ENCODE peak calls at places on chromosomes 12 and 14, in four cellular contexts. One of them, this sample, is unnamed.
A peak's percentile ranks its signal among the peaks of the same experiment; 100 is the strongest.

GRCh38 chr12:111442301-111443045 is 36.8 kb downstream of the SH2B3 start:
- DNase-seq in IMR-90: no peak
- DNase-seq in HepG2: no peak
- DNase-seq in K562: no peak
- DNase-seq in this sample: no peak

GRCh38 chr14:56170877-56171422 is 52.7 kb downstream of the PELI2 start:
- DNase-seq in K562: no peak
- DNase-seq in IMR-90: no peak
- DNase-seq in HepG2: no peak
- DNase-seq in this sample: no peak

GRCh38 chr12:25681580-25681979 is 128.5 kb upstream of the LMNTD1 start:
- DNase-seq in IMR-90: peak; percentile 19
- DNase-seq in K562: no peak
- DNase-seq in HepG2: no peak
- DNase-seq in this sample: no peak

GRCh38 chr12:22380029-22380428 is 45.5 kb upstream of the ST8SIA1 start:
- DNase-seq in HepG2: no peak
- DNase-seq in IMR-90: no peak
- DNase-seq in K562: peak; percentile 18
- DNase-seq in this sample: no peak

GRCh38 chr12:96036765-96037455 is 1.5 kb upstream of the LTA4H start:
- DNase-seq in K562: no peak
- DNase-seq in HepG2: no peak
- DNase-seq in IMR-90: peak; percentile 82
- DNase-seq in this sample: no peak

GRCh38 chr12:27965411-27965810 is 7.1 kb downstream of the PTHLH start:
- DNase-seq in HepG2: no peak
- DNase-seq in IMR-90: peak; percentile 63
- DNase-seq in K562: no peak
- DNase-seq in this sample: no peak

GRCh38 chr12:68919581-68920239 is 13.3 kb downstream of the CPM start:
- DNase-seq in IMR-90: no peak
- DNase-seq in HepG2: no peak
- DNase-seq in K562: no peak
- DNase-seq in this sample: no peak

GRCh38 chr12:116916714-116917114 is 6.0 kb downstream of the FBXW8 start:
- DNase-seq in IMR-90: peak; percentile 84
- DNase-seq in K562: peak; percentile 76
- DNase-seq in HepG2: peak; percentile 95
- DNase-seq in this sample: peak; percentile 51

GRCh38 chr14:103522028-103522581 is 525 bp downstream of the CKB start:
- DNase-seq in HepG2: no peak
- DNase-seq in K562: no peak
- DNase-seq in IMR-90: no peak
- DNase-seq in this sample: no peak

GRCh38 chr14:89027097-89027740 is 202.8 kb downstream of the TTC8 start:
- DNase-seq in HepG2: peak; percentile 21
- DNase-seq in K562: peak; percentile 72
- DNase-seq in IMR-90: peak; percentile 33
- DNase-seq in this sample: no peak

GRCh38 chr14:72545411-72546311 is 348.2 kb downstream of the DPF3 start:
- DNase-seq in K562: no peak
- DNase-seq in HepG2: no peak
- DNase-seq in IMR-90: no peak
- DNase-seq in this sample: no peak

GRCh38 chr12:104064842-104065441 is 611 bp downstream of the HCFC2 start:
- DNase-seq in K562: peak; percentile 35
- DNase-seq in IMR-90: no peak
- DNase-seq in HepG2: no peak
- DNase-seq in this sample: no peak

GRCh38 chr14:63952933-63953437 is 100.2 kb downstream of the SYNE2 start:
- DNase-seq in K562: no peak
- DNase-seq in HepG2: no peak
- DNase-seq in IMR-90: peak; percentile 37
- DNase-seq in this sample: no peak

GRCh38 chr14:89032086-89032649 is 207.7 kb downstream of the TTC8 start:
- DNase-seq in K562: peak; percentile 23
- DNase-seq in HepG2: no peak
- DNase-seq in IMR-90: no peak
- DNase-seq in this sample: no peak

GRCh38 chr14:96119947-96120346 is 80.8 kb downstream of the C14orf132 start:
- DNase-seq in IMR-90: peak; percentile 43
- DNase-seq in K562: no peak
- DNase-seq in HepG2: no peak
- DNase-seq in this sample: no peak

GRCh38 chr12:6343518-6343917 is 1.6 kb upstream of the TNFRSF1A start:
- DNase-seq in K562: peak; percentile 36
- DNase-seq in IMR-90: no peak
- DNase-seq in HepG2: no peak
- DNase-seq in this sample: no peak

GRCh38 chr14:93076755-93077154 is 39.0 kb downstream of the ITPK1 start:
- DNase-seq in IMR-90: no peak
- DNase-seq in K562: no peak
- DNase-seq in HepG2: no peak
- DNase-seq in this sample: no peak

GRCh38 chr14:77158175-77158908 is 16.8 kb upstream of the ZDHHC22 start:
- DNase-seq in IMR-90: peak; percentile 71
- DNase-seq in K562: peak; percentile 51
- DNase-seq in HepG2: no peak
- DNase-seq in this sample: no peak

GRCh38 chr14:24368562-24369252 is 723 bp downstream of the NFATC4 start:
- DNase-seq in IMR-90: peak; percentile 74
- DNase-seq in K562: peak; percentile 42
- DNase-seq in HepG2: no peak
- DNase-seq in this sample: no peak

GRCh38 chr12:69000540-69001243 is 67.7 kb upstream of the CPM start:
- DNase-seq in HepG2: no peak
- DNase-seq in K562: no peak
- DNase-seq in IMR-90: peak; percentile 70
- DNase-seq in this sample: no peak

GRCh38 chr12:130280226-130280625 is 57.5 kb upstream of the PIWIL1 start:
- DNase-seq in IMR-90: no peak
- DNase-seq in HepG2: no peak
- DNase-seq in K562: no peak
- DNase-seq in this sample: no peak

GRCh38 chr12:103793512-103794045 is 47.5 kb downstream of the NT5DC3 start:
- DNase-seq in K562: no peak
- DNase-seq in IMR-90: no peak
- DNase-seq in HepG2: no peak
- DNase-seq in this sample: no peak

GRCh38 chr14:95380350-95381042 is 60.8 kb upstream of the CLMN start:
- DNase-seq in HepG2: no peak
- DNase-seq in K562: peak; percentile 56
- DNase-seq in IMR-90: no peak
- DNase-seq in this sample: no peak

GRCh38 chr12:93784339-93785086 is 107.3 kb downstream of the CRADD start:
- DNase-seq in HepG2: peak; percentile 25
- DNase-seq in K562: peak; percentile 45
- DNase-seq in IMR-90: peak; percentile 76
- DNase-seq in this sample: no peak

GRCh38 chr14:21669284-21669683 is 4.3 kb downstream of the OR4E1 start:
- DNase-seq in IMR-90: no peak
- DNase-seq in HepG2: peak; percentile 18
- DNase-seq in K562: no peak
- DNase-seq in this sample: no peak

GRCh38 chr12:124998705-124999104 is 5.3 kb downstream of the BRI3BP start:
- DNase-seq in K562: no peak
- DNase-seq in IMR-90: no peak
- DNase-seq in HepG2: no peak
- DNase-seq in this sample: no peak
- H4K20me1 ChIP-seq in K562: no peaks in the 10 kb centered on the region
- H4K20me1 ChIP-seq in IMR-90: no peaks in the 10 kb centered on the region
- H4K20me1 ChIP-seq in HepG2: peaks cover 8% of the 10 kb centered on the region
- H4K20me1 ChIP-seq in this sample: no peaks in the 10 kb centered on the region

DNA sequence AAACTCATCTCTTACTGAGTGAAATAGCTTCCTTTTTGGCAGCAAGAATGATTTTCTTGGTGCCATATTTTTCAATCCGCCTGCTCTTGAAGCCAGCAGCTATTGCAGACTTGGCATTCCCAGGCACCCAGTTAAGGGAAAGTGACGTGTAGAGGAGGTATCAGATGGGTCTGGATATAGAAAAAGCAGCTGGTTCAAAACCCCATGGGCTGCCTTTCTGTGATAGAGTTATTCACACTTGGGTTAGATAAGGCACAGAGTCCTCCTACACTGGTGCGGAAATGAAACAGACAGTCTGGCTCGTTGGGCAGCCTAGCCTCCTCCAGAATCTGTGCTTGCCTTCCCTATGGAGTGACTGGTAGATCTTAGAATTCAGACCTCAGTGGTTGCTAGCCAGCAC is 62.2 kb downstream of the PTPN11 start:
- DNase-seq in K562: no peak
- DNase-seq in IMR-90: no peak
- DNase-seq in HepG2: no peak
- DNase-seq in this sample: no peak
- TF ChIP-seq BHLHE40 in K562: no peak
- TF ChIP-seq BHLHE40 in IMR-90: no peak
- TF ChIP-seq BHLHE40 in HepG2: no peak
- TF ChIP-seq BHLHE40 in this sample: no peak

DNA sequence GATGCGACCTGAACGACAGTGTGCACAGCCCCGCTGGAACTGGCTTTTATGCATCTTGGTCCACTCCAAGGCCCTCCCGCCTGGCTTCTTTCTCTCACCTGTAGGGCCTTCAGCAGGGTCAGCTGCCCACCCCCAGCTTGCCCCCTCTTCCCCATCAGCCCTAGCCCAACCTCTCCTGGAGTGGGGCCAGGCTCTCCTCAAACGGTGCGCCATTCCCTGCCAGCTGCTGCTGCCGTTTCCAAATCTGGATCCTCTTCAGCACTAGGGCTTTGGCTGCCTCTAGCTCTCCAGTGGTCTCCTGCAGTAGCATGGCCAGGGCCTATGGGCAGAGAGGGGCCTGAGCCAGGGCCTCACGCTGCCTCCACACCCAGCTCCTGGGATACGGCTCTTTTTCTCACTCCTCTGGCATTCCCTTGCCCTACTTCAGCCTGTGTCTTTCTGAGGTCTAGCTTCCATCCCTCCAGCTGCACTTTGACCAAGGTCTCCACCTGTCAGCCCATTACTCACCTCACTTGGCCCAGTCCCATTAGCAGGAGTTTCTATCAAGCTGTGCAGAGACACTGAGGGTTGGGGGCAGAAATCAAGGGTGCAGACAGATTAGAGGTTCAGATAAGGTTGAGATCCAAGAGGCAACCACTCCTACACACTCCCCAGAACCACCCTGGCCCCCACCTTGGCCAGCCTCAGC is 5.0 kb downstream of the STAT6 start:
- DNase-seq in IMR-90: no peak
- DNase-seq in HepG2: no peak
- DNase-seq in K562: no peak
- DNase-seq in this sample: no peak
- H4K20me1 ChIP-seq in IMR-90: peaks cover 18% of the 10 kb centered on the region
- H4K20me1 ChIP-seq in HepG2: no peaks in the 10 kb centered on the region
- H4K20me1 ChIP-seq in K562: no peaks in the 10 kb centered on the region
- H4K20me1 ChIP-seq in this sample: no peaks in the 10 kb centered on the region

DNA sequence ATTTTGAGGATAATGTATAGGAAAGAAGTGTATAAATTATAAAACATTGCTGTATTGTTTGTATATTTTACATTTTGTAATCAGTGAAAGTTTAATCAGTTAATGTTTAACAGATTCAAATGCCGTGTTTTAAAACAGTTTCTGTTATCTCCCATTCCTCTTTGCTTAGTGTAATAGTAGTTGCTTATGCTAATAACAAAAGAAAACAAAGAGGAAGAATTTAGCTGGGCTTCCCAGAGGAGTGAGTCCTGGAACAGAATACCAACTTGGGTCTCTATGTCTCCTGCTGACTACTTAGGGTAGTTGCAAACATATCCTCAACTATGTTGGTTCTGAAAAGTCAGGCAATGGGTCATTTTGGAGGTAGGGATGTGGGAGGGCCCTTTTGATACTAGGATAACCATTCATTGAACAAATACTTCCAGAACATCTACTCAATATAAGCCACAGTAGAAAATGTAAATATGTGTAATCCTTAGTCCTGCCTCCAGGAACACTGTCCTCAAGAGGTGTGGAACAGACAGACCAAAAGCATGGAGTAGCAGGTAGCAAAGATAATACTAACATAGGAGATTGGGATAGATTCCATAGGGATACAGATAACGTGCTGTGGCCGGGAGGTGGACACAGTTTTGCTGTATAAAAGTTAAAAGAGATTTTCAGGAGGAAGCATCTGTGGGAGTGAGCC is 36.1 kb upstream of the EVL start:
- DNase-seq in HepG2: no peak
- DNase-seq in IMR-90: peak; percentile 74
- DNase-seq in K562: no peak
- DNase-seq in this sample: no peak
- TF ChIP-seq BHLHE40 in HepG2: no peak
- TF ChIP-seq BHLHE40 in IMR-90: peak; percentile 14
- TF ChIP-seq BHLHE40 in K562: no peak
- TF ChIP-seq BHLHE40 in this sample: no peak

DNA sequence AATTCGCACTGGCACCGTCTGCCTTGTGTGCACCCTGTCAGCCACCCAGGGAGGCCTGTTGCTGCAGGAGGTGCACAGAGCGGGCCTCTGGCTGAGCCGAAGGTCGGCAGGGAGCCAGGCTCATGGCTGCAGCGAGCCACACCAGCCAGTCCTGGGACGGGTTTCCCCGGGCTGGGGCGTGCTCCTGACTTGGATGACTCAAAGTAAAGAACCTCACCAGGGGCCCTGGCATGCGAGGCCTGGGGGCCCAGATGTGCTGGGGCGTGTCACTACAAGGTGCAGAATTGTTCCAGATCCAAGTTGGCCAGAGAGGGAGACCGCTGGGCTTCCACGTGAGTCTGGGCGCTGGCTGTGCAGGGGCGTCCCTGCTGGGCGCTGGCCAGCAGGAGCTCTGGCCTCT is 34.5 kb downstream of the FBRSL1 start:
- DNase-seq in IMR-90: peak; percentile 43
- DNase-seq in K562: no peak
- DNase-seq in HepG2: no peak
- DNase-seq in this sample: no peak
- H4K20me1 ChIP-seq in IMR-90: peaks cover 42% of the 10 kb centered on the region
- H4K20me1 ChIP-seq in K562: peaks cover 22% of the 10 kb centered on the region
- H4K20me1 ChIP-seq in HepG2: peaks cover 12% of the 10 kb centered on the region
- H4K20me1 ChIP-seq in this sample: no peaks in the 10 kb centered on the region

GRCh38 chr14:60655114-60655897 is 6.0 kb upstream of the SIX1 start:
- DNase-seq in K562: no peak
- DNase-seq in IMR-90: no peak
- DNase-seq in HepG2: no peak
- DNase-seq in this sample: no peak
- TF ChIP-seq BHLHE40 in K562: no peak
- TF ChIP-seq BHLHE40 in IMR-90: no peak
- TF ChIP-seq BHLHE40 in HepG2: no peak
- TF ChIP-seq BHLHE40 in this sample: no peak

GRCh38 chr12:122870867-122871664 is 24.9 kb downstream of the VPS37B start:
- DNase-seq in HepG2: no peak
- DNase-seq in IMR-90: peak; percentile 70
- DNase-seq in K562: no peak
- DNase-seq in this sample: no peak
- H4K20me1 ChIP-seq in HepG2: no peaks in the 10 kb centered on the region
- H4K20me1 ChIP-seq in IMR-90: peaks cover 24% of the 10 kb centered on the region
- H4K20me1 ChIP-seq in K562: peaks cover 43% of the 10 kb centered on the region
- H4K20me1 ChIP-seq in this sample: no peaks in the 10 kb centered on the region

DNA sequence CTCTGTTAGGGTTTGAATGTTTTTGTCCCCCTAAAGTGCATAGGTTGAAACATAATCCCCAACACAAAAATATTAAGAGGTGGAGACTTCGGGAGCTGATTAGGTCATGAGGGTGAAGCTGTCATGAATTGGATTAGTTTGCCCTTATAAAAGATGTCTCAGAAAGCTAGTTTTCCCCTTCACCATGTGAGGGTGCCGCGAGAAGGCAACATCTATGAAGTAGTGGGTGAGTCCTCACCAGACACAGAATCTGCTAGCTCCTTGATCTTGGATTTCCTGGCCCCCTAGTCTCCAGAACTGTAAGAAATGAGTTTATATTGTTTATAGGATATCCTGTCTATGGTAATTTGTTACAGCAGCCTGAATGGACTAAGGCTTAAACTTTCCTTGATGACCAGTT is 301.5 kb upstream of the ATP2B1 start:
- DNase-seq in IMR-90: peak; percentile 31
- DNase-seq in K562: no peak
- DNase-seq in HepG2: no peak
- DNase-seq in this sample: no peak
- TF ChIP-seq BHLHE40 in IMR-90: no peak
- TF ChIP-seq BHLHE40 in K562: no peak
- TF ChIP-seq BHLHE40 in HepG2: no peak
- TF ChIP-seq BHLHE40 in this sample: no peak

This sample was measured in GM12878.